ENCODE peak calls at places on chromosomes 16 and 17, in four cellular contexts. Q is hepatocyte, E is heart left ventricle, A is mammary epithelial cell. V is an unnamed sample.

GRCh38 chr17:73068322-73069153 is 23.9 kb downstream of the SLC39A11 start:
- DNase-seq in Q (peak; percentile 83), E (no peak), A (peak; percentile 77), V (no peak)

GRCh38 chr17:32120086-32120485 is 22.2 kb upstream of the RHOT1 start:
- DNase-seq in A (no peak), E (no peak), Q (no peak), V (no peak)

GRCh38 chr16:1181715-1182671 is 29.1 kb downstream of the CACNA1H start:
- DNase-seq in A (peak; percentile 23), Q (peak; percentile 89), E (peak; percentile 76), V (peak; percentile 98)

GRCh38 chr16:4538067-4538385 is 547 bp downstream of the CDIP1 start:
- DNase-seq in A (no peak), Q (no peak), E (no peak), V (no peak)

GRCh38 chr16:77775911-77776909 is 12.2 kb upstream of the VAT1L start:
- DNase-seq in Q (no peak), E (no peak), A (peak; percentile 31), V (no peak)

GRCh38 chr17:14755002-14755401 is 454.1 kb downstream of the HS3ST3B1 start:
- DNase-seq in A (peak; percentile 43), Q (peak; percentile 37), E (no peak), V (no peak)

GRCh38 chr16:17367932-17368331 is 102.8 kb downstream of the XYLT1 start:
- DNase-seq in A (no peak), Q (peak; percentile 47), E (no peak), V (no peak)

GRCh38 chr16:86045601-86045971 is 146.6 kb downstream of the IRF8 start:
- DNase-seq in Q (no peak), A (no peak), E (no peak), V (peak; percentile 15)

GRCh38 chr17:36463916-36464764 is 22.3 kb upstream of the ZNHIT3 start:
- DNase-seq in E (peak; percentile 56), A (peak; percentile 89), Q (peak; percentile 92), V (peak; percentile 88)

GRCh38 chr17:48012151-48012520 is 25.5 kb downstream of the COPZ2 start:
- DNase-seq in A (no peak), E (peak; percentile 38), Q (peak; percentile 72), V (no peak)

GRCh38 chr17:36602030-36602737 is 801 bp downstream of the MRM1 start:
- DNase-seq in Q (peak; percentile 40), A (peak; percentile 28), E (no peak), V (peak; percentile 78)

GRCh38 chr16:24729243-24729966 is at the start of gene TNRC6A:
- DNase-seq in A (peak; percentile 83), Q (peak; percentile 94), E (peak; percentile 96), V (peak; percentile 97)

GRCh38 chr16:19165101-19165500 is 2.9 kb upstream of the SYT17 start:
- DNase-seq in A (no peak), E (no peak), Q (no peak), V (no peak)

GRCh38 chr17:34706029-34706428 is 126.6 kb downstream of the TMEM132E start:
- DNase-seq in A (no peak), Q (peak; percentile 56), E (peak; percentile 34), V (no peak)

GRCh38 chr17:78532922-78533640 is 44.1 kb downstream of the DNAH17 start:
- DNase-seq in A (peak; percentile 95), Q (no peak), E (no peak), V (peak; percentile 39)

GRCh38 chr16:62276632-62277031 is 240.4 kb upstream of the CDH8 start:
- DNase-seq in A (no peak), E (no peak), Q (no peak), V (no peak)

GRCh38 chr17:29612404-29613370 is 10.0 kb downstream of the CORO6 start:
- DNase-seq in E (no peak), A (no peak), Q (no peak), V (peak; percentile 83)

GRCh38 chr17:2867441-2868424 is 71.5 kb downstream of the RAP1GAP2 start:
- DNase-seq in Q (no peak), A (peak; percentile 29), E (no peak), V (no peak)

GRCh38 chr16:30659507-30660423 is 1.5 kb downstream of the FBRS start:
- DNase-seq in Q (no peak), E (peak; percentile 54), A (peak; percentile 35), V (peak; percentile 90)

GRCh38 chr17:17403899-17404576 is 72.8 kb upstream of the MED9 start:
- DNase-seq in Q (no peak), E (no peak), A (no peak), V (no peak)

GRCh38 chr16:29809850-29810698 is 1.9 kb upstream of the PRRT2 start:
- DNase-seq in E (no peak), Q (no peak), A (no peak), V (no peak)

GRCh38 chr16:20409398-20410152 is at the start of gene ACSM5:
- DNase-seq in A (no peak), E (peak; percentile 88), Q (peak; percentile 37), V (peak; percentile 82)

GRCh38 chr16:65618335-65618734 is 496.5 kb upstream of the CDH11 start:
- DNase-seq in E (no peak), Q (no peak), A (no peak), V (no peak)

GRCh38 chr17:2995362-2995761 is 68.0 kb downstream of the OR1D5 start:
- DNase-seq in E (no peak), A (no peak), Q (no peak), V (no peak)

GRCh38 chr17:48282303-48282702 is 147.7 kb downstream of the SKAP1 start:
- DNase-seq in A (no peak), E (no peak), Q (no peak), V (no peak)

GRCh38 chr16:54927125-54928015 is 3.3 kb upstream of the IRX5 start:
- DNase-seq in Q (no peak), A (peak; percentile 25), E (no peak), V (no peak)

GRCh38 chr17:73474370-73474988 is 162.7 kb upstream of the CDC42EP4 start:
- DNase-seq in A (peak; percentile 75), E (peak; percentile 92), Q (peak; percentile 94), V (peak; percentile 84)

GRCh38 chr16:49924078-49924477 is 68.2 kb upstream of the ZNF423 start:
- DNase-seq in E (no peak), A (no peak), Q (no peak), V (no peak)

GRCh38 chr17:34370997-34371395 is 8.0 kb upstream of the CCL1 start:
- DNase-seq in Q (peak; percentile 40), E (no peak), A (peak; percentile 17), V (no peak)

GRCh38 chr17:70271672-70272071 is 102.3 kb downstream of the KCNJ2 start:
- DNase-seq in E (no peak), Q (no peak), A (peak; percentile 35), V (no peak)

DNA sequence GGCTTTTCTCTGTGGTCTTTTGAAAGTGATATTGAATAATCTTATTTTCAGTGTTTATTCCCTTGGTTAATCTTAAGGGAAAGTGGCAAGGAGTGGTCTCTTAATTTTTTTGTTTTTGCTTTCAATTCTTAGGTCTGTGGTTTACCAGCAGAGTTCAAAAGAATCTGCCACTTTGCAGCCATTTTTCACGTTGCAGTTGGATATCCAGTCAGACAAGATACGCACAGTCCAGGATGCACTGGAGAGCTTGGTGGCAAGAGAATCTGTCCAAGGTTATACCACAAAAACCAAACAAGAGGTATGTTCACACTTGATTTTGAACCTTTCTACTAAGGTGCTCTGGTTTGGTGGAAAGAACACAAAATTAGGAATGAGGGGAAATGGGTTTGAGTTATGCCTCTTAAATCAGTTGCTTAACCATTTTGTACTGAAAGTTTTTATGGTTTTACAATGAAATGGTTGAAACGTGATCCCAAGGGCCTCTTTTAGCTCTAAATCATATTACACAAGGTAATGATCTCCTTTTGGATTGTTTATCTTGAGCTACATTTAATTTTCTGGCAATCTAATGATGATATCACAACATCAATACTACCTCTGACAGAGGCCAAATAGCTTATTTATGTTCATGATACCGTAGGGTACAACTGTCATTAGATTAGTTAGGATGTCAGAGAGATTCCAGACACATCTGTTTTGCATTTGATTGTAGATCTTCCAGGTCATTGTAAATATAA is 51.6 kb upstream of the CRISPLD2 start:
- DNase-seq in Q (no peak), A (no peak), E (no peak), V (no peak)
- H3K36me3 ChIP-seq in Q (no peaks in the 10 kb centered on the region), A (peaks cover 25% of the 10 kb centered on the region), E (peaks cover 62% of the 10 kb centered on the region), V (peaks cover 64% of the 10 kb centered on the region)

GRCh38 chr17:80447790-80448189 is 28.6 kb downstream of the NPTX1 start:
- DNase-seq in A (peak; percentile 59), Q (no peak), E (no peak), V (no peak)
- H3K27ac ChIP-seq in A (no peak overlapping the region), Q (no peak overlapping the region), E (no peak overlapping the region), V (no peak overlapping the region)

DNA sequence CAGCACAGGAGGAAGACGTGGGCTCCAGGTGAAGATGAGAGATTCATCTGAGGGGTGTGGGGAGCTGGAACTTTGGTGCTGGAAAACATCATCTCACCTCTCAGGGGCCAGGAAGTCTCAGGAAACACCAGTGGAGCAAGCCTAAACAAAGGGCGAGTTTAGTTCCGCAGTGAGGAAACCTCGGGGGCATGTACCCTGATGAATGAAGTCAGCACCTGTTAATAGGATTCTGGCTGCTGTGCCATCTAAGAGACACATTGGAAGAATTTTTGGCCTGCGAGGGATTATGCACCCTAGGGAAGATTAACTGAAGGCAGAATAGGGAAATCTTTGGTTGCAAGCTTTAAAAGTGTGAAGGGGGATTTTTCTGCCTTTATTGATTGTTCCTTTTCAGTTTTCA is 94.7 kb upstream of the CACNG5 start:
- DNase-seq in E (no peak), A (no peak), Q (no peak), V (no peak)
- H3K36me3 ChIP-seq in E (peaks cover 8% of the 10 kb centered on the region), A (no peaks in the 10 kb centered on the region), Q (no peaks in the 10 kb centered on the region), V (peaks cover 26% of the 10 kb centered on the region)

GRCh38 chr16:67959930-67960329 is 8.5 kb downstream of the SLC12A4 start:
- DNase-seq in E (no peak), A (no peak), Q (no peak), V (no peak)
- H3K27ac ChIP-seq in E (peak overlapping the region; percentile 95), A (no peak overlapping the region), Q (no peak overlapping the region), V (no peak overlapping the region)

DNA sequence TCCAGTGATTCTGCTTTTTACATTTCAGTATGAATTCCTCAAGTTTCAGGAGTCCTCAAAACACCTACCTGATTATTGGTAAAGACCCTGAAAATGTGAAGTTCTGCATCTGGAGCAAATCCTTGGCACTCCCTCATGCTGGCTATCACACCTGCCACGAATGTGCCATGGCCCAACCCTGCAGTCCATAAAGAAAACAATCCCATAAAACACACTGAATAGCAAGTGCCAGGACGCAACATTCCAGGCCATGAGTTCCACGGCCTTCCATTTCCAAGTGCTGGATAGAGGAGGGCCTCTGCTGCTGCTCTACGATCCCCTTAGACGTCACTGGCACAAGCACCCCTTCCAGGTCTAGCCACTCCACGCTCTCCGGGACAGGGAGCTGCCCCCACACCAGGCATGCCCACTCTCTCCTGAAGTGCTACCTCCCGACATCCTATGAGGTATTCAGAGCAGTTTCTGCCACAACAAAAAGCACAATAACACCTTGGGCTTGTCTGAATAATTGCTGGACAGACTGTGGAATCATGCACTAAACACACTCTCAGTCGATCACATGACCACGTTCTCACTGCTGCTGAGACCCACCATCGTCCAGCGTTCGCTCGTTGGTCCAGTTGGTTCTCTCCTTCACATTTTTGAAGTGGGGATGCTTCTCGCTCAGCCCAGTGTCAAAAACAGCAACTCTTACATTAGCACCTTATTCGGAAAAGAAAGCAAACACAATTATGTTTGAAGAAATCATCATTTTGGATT is 23.4 kb downstream of the MBTPS1 start:
- DNase-seq in Q (no peak), A (no peak), E (no peak), V (no peak)
- H3K36me3 ChIP-seq in Q (no peaks in the 10 kb centered on the region), A (peaks cover 27% of the 10 kb centered on the region), E (peaks cover 70% of the 10 kb centered on the region), V (peaks cover 59% of the 10 kb centered on the region)

DNA sequence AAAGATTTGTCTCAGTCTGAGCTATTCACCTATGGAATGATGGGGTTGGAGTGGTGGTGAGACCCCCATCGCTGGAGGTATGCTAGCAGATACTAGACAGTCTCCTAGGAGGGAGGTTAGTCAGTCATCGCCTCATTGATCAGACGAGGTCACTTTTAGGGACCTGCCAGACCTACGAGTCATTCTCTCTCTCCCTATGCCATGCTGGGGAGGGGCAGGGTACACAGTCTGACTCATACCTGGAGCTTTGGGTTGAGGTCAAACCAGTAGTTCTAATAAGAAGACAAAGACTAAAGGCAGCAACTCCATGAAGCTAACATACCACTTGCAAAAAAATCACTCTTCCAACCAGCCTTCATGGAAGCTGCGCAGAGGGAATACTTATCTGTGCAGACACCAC is 236.7 kb upstream of the NLRP1 start:
- DNase-seq in E (no peak), Q (no peak), A (peak; percentile 76), V (no peak)
- H3K27ac ChIP-seq in E (no peak overlapping the region), Q (no peak overlapping the region), A (no peak overlapping the region), V (no peak overlapping the region)

V was measured in kidney.